ENCODE peak calls at places on chromosomes 11 and 22, in eight cellular contexts. One of them, this sample, is unnamed.

GRCh38 chr22:35630387-35630793 is 13.3 kb upstream of the MB start:
- DNase-seq in PC-9: peak; percentile 86
- DNase-seq in OCI-LY7: peak; percentile 23
- DNase-seq in MM.1S: no peak
- DNase-seq in HCT116: peak; percentile 38
- DNase-seq in hepatocyte: no peak
- DNase-seq in GM23248: peak; percentile 78
- DNase-seq in SK-N-SH: no peak
- DNase-seq in this sample: peak; percentile 39

GRCh38 chr11:1706634-1707400 is 9.8 kb downstream of the KRTAP5-6 start:
- DNase-seq in PC-9: no peak
- DNase-seq in OCI-LY7: no peak
- DNase-seq in MM.1S: no peak
- DNase-seq in HCT116: no peak
- DNase-seq in hepatocyte: peak; percentile 23
- DNase-seq in GM23248: peak; percentile 17
- DNase-seq in SK-N-SH: no peak
- DNase-seq in this sample: no peak

GRCh38 chr11:129374993-129375721 is 491 bp upstream of the BARX2 start:
- DNase-seq in PC-9: peak; percentile 77
- DNase-seq in OCI-LY7: no peak
- DNase-seq in MM.1S: peak; percentile 96
- DNase-seq in HCT116: no peak
- DNase-seq in hepatocyte: peak; percentile 50
- DNase-seq in GM23248: peak; percentile 22
- DNase-seq in SK-N-SH: peak; percentile 49
- DNase-seq in this sample: peak; percentile 72

GRCh38 chr11:93221539-93221938 is 23.7 kb upstream of the SLC36A4 start:
- DNase-seq in PC-9: no peak
- DNase-seq in OCI-LY7: no peak
- DNase-seq in MM.1S: no peak
- DNase-seq in HCT116: no peak
- DNase-seq in hepatocyte: peak; percentile 11
- DNase-seq in GM23248: no peak
- DNase-seq in SK-N-SH: no peak
- DNase-seq in this sample: no peak

GRCh38 chr11:118015385-118015841 is 29.2 kb downstream of the IL10RA start:
- DNase-seq in PC-9: no peak
- DNase-seq in OCI-LY7: no peak
- DNase-seq in MM.1S: no peak
- DNase-seq in HCT116: no peak
- DNase-seq in hepatocyte: no peak
- DNase-seq in GM23248: no peak
- DNase-seq in SK-N-SH: no peak
- DNase-seq in this sample: no peak

GRCh38 chr22:36218648-36219047 is 17.0 kb upstream of the APOL4 start:
- DNase-seq in PC-9: no peak
- DNase-seq in OCI-LY7: no peak
- DNase-seq in MM.1S: no peak
- DNase-seq in HCT116: no peak
- DNase-seq in hepatocyte: no peak
- DNase-seq in GM23248: no peak
- DNase-seq in SK-N-SH: no peak
- DNase-seq in this sample: no peak

GRCh38 chr22:36658900-36659299 is 44.7 kb downstream of the CACNG2 start:
- DNase-seq in PC-9: no peak
- DNase-seq in OCI-LY7: no peak
- DNase-seq in MM.1S: no peak
- DNase-seq in HCT116: no peak
- DNase-seq in hepatocyte: no peak
- DNase-seq in GM23248: peak; percentile 10
- DNase-seq in SK-N-SH: no peak
- DNase-seq in this sample: no peak

GRCh38 chr22:36145881-36146280 is 14.7 kb downstream of the APOL3 start:
- DNase-seq in PC-9: no peak
- DNase-seq in OCI-LY7: no peak
- DNase-seq in MM.1S: no peak
- DNase-seq in HCT116: no peak
- DNase-seq in hepatocyte: no peak
- DNase-seq in GM23248: peak; percentile 71
- DNase-seq in SK-N-SH: no peak
- DNase-seq in this sample: no peak

GRCh38 chr11:106627694-106628093 is 390.6 kb downstream of the GUCY1A2 start:
- DNase-seq in PC-9: no peak
- DNase-seq in OCI-LY7: no peak
- DNase-seq in MM.1S: no peak
- DNase-seq in HCT116: no peak
- DNase-seq in hepatocyte: no peak
- DNase-seq in GM23248: no peak
- DNase-seq in SK-N-SH: no peak
- DNase-seq in this sample: no peak

GRCh38 chr11:106625566-106625965 is 392.7 kb downstream of the GUCY1A2 start:
- DNase-seq in PC-9: no peak
- DNase-seq in OCI-LY7: no peak
- DNase-seq in MM.1S: no peak
- DNase-seq in HCT116: no peak
- DNase-seq in hepatocyte: no peak
- DNase-seq in GM23248: no peak
- DNase-seq in SK-N-SH: no peak
- DNase-seq in this sample: no peak

GRCh38 chr11:106621479-106621878 is 396.8 kb downstream of the GUCY1A2 start:
- DNase-seq in PC-9: no peak
- DNase-seq in OCI-LY7: no peak
- DNase-seq in MM.1S: no peak
- DNase-seq in HCT116: no peak
- DNase-seq in hepatocyte: no peak
- DNase-seq in GM23248: no peak
- DNase-seq in SK-N-SH: no peak
- DNase-seq in this sample: no peak

GRCh38 chr11:106619320-106619990 is 398.8 kb downstream of the GUCY1A2 start:
- DNase-seq in PC-9: no peak
- DNase-seq in OCI-LY7: no peak
- DNase-seq in MM.1S: no peak
- DNase-seq in HCT116: no peak
- DNase-seq in hepatocyte: no peak
- DNase-seq in GM23248: no peak
- DNase-seq in SK-N-SH: no peak
- DNase-seq in this sample: no peak

DNA sequence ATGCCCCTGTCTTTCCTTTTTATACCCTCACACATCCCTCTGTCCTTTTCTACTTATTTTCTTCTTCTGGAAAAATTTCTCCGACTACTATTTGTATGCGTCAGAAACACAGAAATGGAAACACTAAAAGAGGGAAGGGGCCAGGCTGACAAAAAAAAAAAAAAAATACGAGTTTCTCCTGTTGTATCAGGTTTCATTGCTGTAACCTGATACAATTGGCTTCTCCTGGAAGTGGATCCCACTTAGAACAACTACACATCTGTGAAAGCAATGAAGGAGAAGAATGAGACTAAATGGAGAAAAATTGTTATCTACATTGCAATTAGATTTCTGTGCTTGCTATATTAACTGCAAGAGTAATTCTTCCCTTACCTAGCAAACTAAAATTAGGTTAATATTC is 393.9 kb downstream of the GUCY1A2 start:
- DNase-seq in PC-9: no peak
- DNase-seq in OCI-LY7: no peak
- DNase-seq in MM.1S: no peak
- DNase-seq in HCT116: no peak
- DNase-seq in hepatocyte: no peak
- DNase-seq in GM23248: no peak
- DNase-seq in SK-N-SH: no peak
- DNase-seq in this sample: peak; percentile 43
- H3K9me2 ChIP-seq in PC-9: no peaks in the 10 kb centered on the region
- H3K9me2 ChIP-seq in OCI-LY7: no peaks in the 10 kb centered on the region
- H3K9me2 ChIP-seq in MM.1S: no peaks in the 10 kb centered on the region
- H3K9me2 ChIP-seq in HCT116: no peaks in the 10 kb centered on the region
- H3K9me2 ChIP-seq in hepatocyte: no peaks in the 10 kb centered on the region
- H3K9me2 ChIP-seq in GM23248: no peaks in the 10 kb centered on the region
- H3K9me2 ChIP-seq in SK-N-SH: no peaks in the 10 kb centered on the region
- H3K9me2 ChIP-seq in this sample: no peaks in the 10 kb centered on the region

GRCh38 chr11:69934861-69935494 is 115.8 kb upstream of the FGF3 start:
- DNase-seq in PC-9: peak; percentile 84
- DNase-seq in OCI-LY7: no peak
- DNase-seq in MM.1S: no peak
- DNase-seq in HCT116: peak; percentile 82
- DNase-seq in hepatocyte: no peak
- DNase-seq in GM23248: no peak
- DNase-seq in SK-N-SH: no peak
- DNase-seq in this sample: peak; percentile 53
- H3K9me2 ChIP-seq in PC-9: no peaks in the 10 kb centered on the region
- H3K9me2 ChIP-seq in OCI-LY7: no peaks in the 10 kb centered on the region
- H3K9me2 ChIP-seq in MM.1S: no peaks in the 10 kb centered on the region
- H3K9me2 ChIP-seq in HCT116: no peaks in the 10 kb centered on the region
- H3K9me2 ChIP-seq in hepatocyte: no peaks in the 10 kb centered on the region
- H3K9me2 ChIP-seq in GM23248: no peaks in the 10 kb centered on the region
- H3K9me2 ChIP-seq in SK-N-SH: no peaks in the 10 kb centered on the region
- H3K9me2 ChIP-seq in this sample: no peaks in the 10 kb centered on the region

DNA sequence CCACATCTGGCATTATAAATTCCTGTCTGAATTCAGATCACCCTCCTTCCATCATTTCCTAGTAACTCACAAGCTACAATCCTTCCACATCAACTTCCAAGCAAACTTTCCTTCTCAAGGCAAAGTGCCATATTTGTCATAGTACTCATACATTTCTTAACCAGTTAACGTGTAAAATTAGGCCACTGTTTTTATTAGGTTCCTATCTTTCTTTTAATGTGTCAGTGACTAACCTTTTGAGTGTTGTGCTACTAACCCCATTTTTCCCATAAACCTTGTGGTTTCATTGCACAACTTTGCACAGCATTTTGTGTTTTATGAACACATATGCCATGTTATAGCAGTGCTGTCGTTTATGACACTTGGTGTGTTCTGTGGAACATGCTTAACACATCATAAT is 90.1 kb downstream of the KIF18A start:
- DNase-seq in PC-9: no peak
- DNase-seq in OCI-LY7: no peak
- DNase-seq in MM.1S: no peak
- DNase-seq in HCT116: no peak
- DNase-seq in hepatocyte: no peak
- DNase-seq in GM23248: peak; percentile 59
- DNase-seq in SK-N-SH: no peak
- DNase-seq in this sample: no peak
- H3K9me2 ChIP-seq in PC-9: no peaks in the 10 kb centered on the region
- H3K9me2 ChIP-seq in OCI-LY7: no peaks in the 10 kb centered on the region
- H3K9me2 ChIP-seq in MM.1S: no peaks in the 10 kb centered on the region
- H3K9me2 ChIP-seq in HCT116: no peaks in the 10 kb centered on the region
- H3K9me2 ChIP-seq in hepatocyte: no peaks in the 10 kb centered on the region
- H3K9me2 ChIP-seq in GM23248: no peaks in the 10 kb centered on the region
- H3K9me2 ChIP-seq in SK-N-SH: no peaks in the 10 kb centered on the region
- H3K9me2 ChIP-seq in this sample: no peaks in the 10 kb centered on the region

GRCh38 chr22:38420734-38421133 is 34.3 kb downstream of the KCNJ4 start:
- DNase-seq in PC-9: no peak
- DNase-seq in OCI-LY7: no peak
- DNase-seq in MM.1S: no peak
- DNase-seq in HCT116: no peak
- DNase-seq in hepatocyte: no peak
- DNase-seq in GM23248: no peak
- DNase-seq in SK-N-SH: no peak
- DNase-seq in this sample: no peak
- H3K9me2 ChIP-seq in PC-9: no peaks in the 10 kb centered on the region
- H3K9me2 ChIP-seq in OCI-LY7: no peaks in the 10 kb centered on the region
- H3K9me2 ChIP-seq in MM.1S: no peaks in the 10 kb centered on the region
- H3K9me2 ChIP-seq in HCT116: no peaks in the 10 kb centered on the region
- H3K9me2 ChIP-seq in hepatocyte: no peaks in the 10 kb centered on the region
- H3K9me2 ChIP-seq in GM23248: no peaks in the 10 kb centered on the region
- H3K9me2 ChIP-seq in SK-N-SH: no peaks in the 10 kb centered on the region
- H3K9me2 ChIP-seq in this sample: no peaks in the 10 kb centered on the region

GRCh38 chr22:50041361-50042065 is 16.6 kb downstream of the TTLL8 start:
- DNase-seq in PC-9: no peak
- DNase-seq in OCI-LY7: no peak
- DNase-seq in MM.1S: no peak
- DNase-seq in HCT116: no peak
- DNase-seq in hepatocyte: no peak
- DNase-seq in GM23248: no peak
- DNase-seq in SK-N-SH: peak; percentile 19
- DNase-seq in this sample: no peak
- H3K9me2 ChIP-seq in PC-9: no peaks in the 10 kb centered on the region
- H3K9me2 ChIP-seq in OCI-LY7: no peaks in the 10 kb centered on the region
- H3K9me2 ChIP-seq in MM.1S: no peaks in the 10 kb centered on the region
- H3K9me2 ChIP-seq in HCT116: no peaks in the 10 kb centered on the region
- H3K9me2 ChIP-seq in hepatocyte: no peaks in the 10 kb centered on the region
- H3K9me2 ChIP-seq in GM23248: no peaks in the 10 kb centered on the region
- H3K9me2 ChIP-seq in SK-N-SH: no peaks in the 10 kb centered on the region
- H3K9me2 ChIP-seq in this sample: no peaks in the 10 kb centered on the region

GRCh38 chr22:33361581-33361980 is 303.4 kb upstream of the SYN3 start:
- DNase-seq in PC-9: no peak
- DNase-seq in OCI-LY7: peak; percentile 7
- DNase-seq in MM.1S: no peak
- DNase-seq in HCT116: no peak
- DNase-seq in hepatocyte: no peak
- DNase-seq in GM23248: peak; percentile 59
- DNase-seq in SK-N-SH: no peak
- DNase-seq in this sample: peak; percentile 57

GRCh38 chr22:33357894-33358440 is 299.8 kb upstream of the SYN3 start:
- DNase-seq in PC-9: no peak
- DNase-seq in OCI-LY7: no peak
- DNase-seq in MM.1S: no peak
- DNase-seq in HCT116: no peak
- DNase-seq in hepatocyte: no peak
- DNase-seq in GM23248: no peak
- DNase-seq in SK-N-SH: no peak
- DNase-seq in this sample: no peak

GRCh38 chr22:33362702-33363101 is 304.5 kb upstream of the SYN3 start:
- DNase-seq in PC-9: no peak
- DNase-seq in OCI-LY7: no peak
- DNase-seq in MM.1S: no peak
- DNase-seq in HCT116: no peak
- DNase-seq in hepatocyte: no peak
- DNase-seq in GM23248: no peak
- DNase-seq in SK-N-SH: no peak
- DNase-seq in this sample: no peak
- H3K9me2 ChIP-seq in PC-9: no peaks in the 10 kb centered on the region
- H3K9me2 ChIP-seq in OCI-LY7: no peaks in the 10 kb centered on the region
- H3K9me2 ChIP-seq in MM.1S: no peaks in the 10 kb centered on the region
- H3K9me2 ChIP-seq in HCT116: no peaks in the 10 kb centered on the region
- H3K9me2 ChIP-seq in hepatocyte: no peaks in the 10 kb centered on the region
- H3K9me2 ChIP-seq in GM23248: no peaks in the 10 kb centered on the region
- H3K9me2 ChIP-seq in SK-N-SH: no peaks in the 10 kb centered on the region
- H3K9me2 ChIP-seq in this sample: peaks cover 4% of the 10 kb centered on the region

GRCh38 chr11:92104349-92104748 is 120.3 kb upstream of the FAT3 start:
- DNase-seq in PC-9: no peak
- DNase-seq in OCI-LY7: no peak
- DNase-seq in MM.1S: no peak
- DNase-seq in HCT116: no peak
- DNase-seq in hepatocyte: no peak
- DNase-seq in GM23248: no peak
- DNase-seq in SK-N-SH: no peak
- DNase-seq in this sample: peak; percentile 65

GRCh38 chr11:92101845-92102244 is 122.8 kb upstream of the FAT3 start:
- DNase-seq in PC-9: no peak
- DNase-seq in OCI-LY7: no peak
- DNase-seq in MM.1S: no peak
- DNase-seq in HCT116: no peak
- DNase-seq in hepatocyte: no peak
- DNase-seq in GM23248: no peak
- DNase-seq in SK-N-SH: no peak
- DNase-seq in this sample: no peak

GRCh38 chr11:92111291-92111690 is 113.3 kb upstream of the FAT3 start:
- DNase-seq in PC-9: no peak
- DNase-seq in OCI-LY7: no peak
- DNase-seq in MM.1S: no peak
- DNase-seq in HCT116: no peak
- DNase-seq in hepatocyte: no peak
- DNase-seq in GM23248: peak; percentile 5
- DNase-seq in SK-N-SH: no peak
- DNase-seq in this sample: no peak

GRCh38 chr11:92109476-92109875 is 115.1 kb upstream of the FAT3 start:
- DNase-seq in PC-9: no peak
- DNase-seq in OCI-LY7: no peak
- DNase-seq in MM.1S: no peak
- DNase-seq in HCT116: no peak
- DNase-seq in hepatocyte: no peak
- DNase-seq in GM23248: no peak
- DNase-seq in SK-N-SH: no peak
- DNase-seq in this sample: no peak

GRCh38 chr11:92107331-92107730 is 117.3 kb upstream of the FAT3 start:
- DNase-seq in PC-9: no peak
- DNase-seq in OCI-LY7: no peak
- DNase-seq in MM.1S: peak; percentile 8
- DNase-seq in HCT116: no peak
- DNase-seq in hepatocyte: no peak
- DNase-seq in GM23248: no peak
- DNase-seq in SK-N-SH: no peak
- DNase-seq in this sample: no peak
- H3K9me2 ChIP-seq in PC-9: peaks cover 3% of the 10 kb centered on the region
- H3K9me2 ChIP-seq in OCI-LY7: no peaks in the 10 kb centered on the region
- H3K9me2 ChIP-seq in MM.1S: no peaks in the 10 kb centered on the region
- H3K9me2 ChIP-seq in HCT116: no peaks in the 10 kb centered on the region
- H3K9me2 ChIP-seq in hepatocyte: no peaks in the 10 kb centered on the region
- H3K9me2 ChIP-seq in GM23248: no peaks in the 10 kb centered on the region
- H3K9me2 ChIP-seq in SK-N-SH: no peaks in the 10 kb centered on the region
- H3K9me2 ChIP-seq in this sample: peaks cover 8% of the 10 kb centered on the region